ENCODE peak calls at places on chromosomes 6 and 20, in four cellular contexts. X is HepG2, A is GM12878, U is K562. R is an unnamed sample.

GRCh38 chr6:151675746-151676459 is 131.6 kb upstream of the ESR1 start:
- DNase-seq in X (peak), A (peak), U (peak), R (peak)

GRCh38 chr6:107786709-107787588 is 37.2 kb downstream of the SCML4 start:
- DNase-seq in X (no peak), A (peak), U (no peak), R (no peak)

GRCh38 chr6:45743028-45743615 is 272.5 kb downstream of the CLIC5 start:
- DNase-seq in X (peak), A (no peak), U (no peak), R (no peak)

GRCh38 chr20:39623584-39624234 is 661.6 kb downstream of the DHX35 start:
- DNase-seq in X (no peak), A (no peak), U (no peak), R (no peak)

GRCh38 chr6:21325201-21325856 is 268.2 kb upstream of the SOX4 start:
- DNase-seq in X (no peak), A (no peak), U (no peak), R (no peak)

GRCh38 chr20:56590888-56591287 is 38.2 kb upstream of the TFAP2C start:
- DNase-seq in X (no peak), A (no peak), U (no peak), R (no peak)

GRCh38 chr6:136846046-136846445 is 23.7 kb downstream of the PEX7 start:
- DNase-seq in X (peak), A (no peak), U (peak), R (peak)

GRCh38 chr6:4381379-4381778 is 246.0 kb upstream of the ECI2 start:
- DNase-seq in X (no peak), A (no peak), U (no peak), R (no peak)

GRCh38 chr6:119865466-119866350 is 516.1 kb upstream of the MAN1A1 start:
- DNase-seq in X (no peak), A (no peak), U (no peak), R (no peak)

GRCh38 chr20:50188879-50189680 is 1.6 kb upstream of the CEBPB start:
- DNase-seq in X (peak), A (no peak), U (no peak), R (no peak)

GRCh38 chr6:136607204-136607931 is 57.1 kb upstream of the MAP7 start:
- DNase-seq in X (peak), A (no peak), U (no peak), R (no peak)

GRCh38 chr6:118893095-118893881 is 664 bp upstream of the ASF1A start:
- DNase-seq in X (peak), A (no peak), U (peak), R (peak)

GRCh38 chr6:70739534-70739933 is 71.9 kb downstream of the SMAP1 start:
- DNase-seq in X (no peak), A (no peak), U (no peak), R (no peak)

GRCh38 chr6:130029163-130029562 is 10.8 kb downstream of the L3MBTL3 start:
- DNase-seq in X (no peak), A (no peak), U (no peak), R (no peak)

GRCh38 chr20:50913976-50914375 is 17.3 kb downstream of the ADNP start:
- DNase-seq in X (no peak), A (no peak), U (peak), R (no peak)

GRCh38 chr6:165844232-165844631 is 181.2 kb upstream of the PDE10A start:
- DNase-seq in X (no peak), A (no peak), U (no peak), R (no peak)

GRCh38 chr6:132712366-132712765 is 1.5 kb downstream of the VNN1 start:
- DNase-seq in X (no peak), A (no peak), U (no peak), R (no peak)

GRCh38 chr6:115729036-115729435 is 331.7 kb downstream of the FRK start:
- DNase-seq in X (no peak), A (no peak), U (no peak), R (no peak)

DNA sequence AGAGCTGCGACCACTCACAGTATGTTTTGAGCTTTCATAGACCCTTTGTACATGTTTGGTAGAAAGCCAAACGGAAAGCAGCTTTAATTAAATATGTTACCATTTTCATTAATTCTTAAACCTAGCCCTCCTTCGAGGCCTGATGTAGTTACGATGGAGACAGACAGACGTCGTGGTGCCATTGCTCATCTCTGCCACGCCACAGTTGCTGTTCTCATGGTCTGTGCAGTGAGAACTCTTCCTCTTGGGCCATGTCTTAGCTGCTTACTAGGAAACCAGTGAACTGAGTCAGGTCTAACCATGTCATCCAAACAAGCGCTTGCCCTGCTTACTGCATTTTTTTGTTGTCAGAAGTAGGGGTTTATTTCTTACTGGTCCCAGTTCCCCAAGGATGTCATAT is 62.8 kb downstream of the SNX9 start:
- DNase-seq in X (no peak), A (no peak), U (no peak), R (no peak)
- TF ChIP-seq FOXK2 in X (no peak), A (no peak), U (no peak), R (no peak)

GRCh38 chr6:170368544-170368943 is 62.0 kb downstream of the FAM120B start:
- DNase-seq in X (no peak), A (no peak), U (no peak), R (no peak)

GRCh38 chr6:170371588-170371987 is 65.0 kb downstream of the FAM120B start:
- DNase-seq in X (no peak), A (no peak), U (no peak), R (no peak)

GRCh38 chr6:170371091-170371490 is 64.5 kb downstream of the FAM120B start:
- DNase-seq in X (no peak), A (no peak), U (no peak), R (no peak)

GRCh38 chr6:170369439-170369838 is 62.9 kb downstream of the FAM120B start:
- DNase-seq in X (peak), A (no peak), U (no peak), R (no peak)

DNA sequence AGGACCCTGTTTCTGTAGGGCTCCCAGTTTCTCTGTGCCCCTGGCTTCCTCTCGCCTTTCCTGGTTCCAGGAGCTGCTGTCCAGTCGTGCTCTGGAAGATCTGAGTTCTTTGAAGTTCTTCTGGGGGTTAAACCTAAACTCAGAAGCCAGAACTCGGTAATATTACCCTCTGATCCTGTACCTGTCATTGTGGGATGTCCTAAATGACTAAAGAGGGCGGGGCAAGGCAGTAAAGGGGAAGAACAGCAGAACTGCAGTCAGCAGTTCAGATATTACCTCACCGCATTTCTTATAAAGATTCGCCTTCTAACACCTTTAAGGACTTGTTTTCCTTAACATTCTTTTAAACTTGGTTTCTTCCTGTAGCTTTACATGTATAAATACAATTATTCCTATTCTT is 63.9 kb downstream of the FAM120B start:
- DNase-seq in X (no peak), A (no peak), U (no peak), R (no peak)
- TF ChIP-seq FOXK2 in X (no peak), A (no peak), U (no peak), R (no peak)

GRCh38 chr6:39834278-39834677 is 42.1 kb downstream of the DAAM2 start:
- DNase-seq in X (no peak), A (no peak), U (no peak), R (no peak)
- TF ChIP-seq FOXK2 in X (no peak), A (no peak), U (no peak), R (no peak)

GRCh38 chr20:6711950-6712634 is 55.4 kb upstream of the BMP2 start:
- DNase-seq in X (no peak), A (no peak), U (no peak), R (no peak)

GRCh38 chr20:6707231-6707870 is 60.1 kb upstream of the BMP2 start:
- DNase-seq in X (no peak), A (no peak), U (no peak), R (no peak)

GRCh38 chr20:6705920-6706500 is 61.5 kb upstream of the BMP2 start:
- DNase-seq in X (no peak), A (no peak), U (no peak), R (no peak)

GRCh38 chr20:6708010-6708409 is 59.5 kb upstream of the BMP2 start:
- DNase-seq in X (no peak), A (no peak), U (no peak), R (no peak)

GRCh38 chr20:6709865-6710595 is 57.5 kb upstream of the BMP2 start:
- DNase-seq in X (peak), A (no peak), U (no peak), R (no peak)
- TF ChIP-seq FOXK2 in X (no peak), A (no peak), U (no peak), R (no peak)

DNA sequence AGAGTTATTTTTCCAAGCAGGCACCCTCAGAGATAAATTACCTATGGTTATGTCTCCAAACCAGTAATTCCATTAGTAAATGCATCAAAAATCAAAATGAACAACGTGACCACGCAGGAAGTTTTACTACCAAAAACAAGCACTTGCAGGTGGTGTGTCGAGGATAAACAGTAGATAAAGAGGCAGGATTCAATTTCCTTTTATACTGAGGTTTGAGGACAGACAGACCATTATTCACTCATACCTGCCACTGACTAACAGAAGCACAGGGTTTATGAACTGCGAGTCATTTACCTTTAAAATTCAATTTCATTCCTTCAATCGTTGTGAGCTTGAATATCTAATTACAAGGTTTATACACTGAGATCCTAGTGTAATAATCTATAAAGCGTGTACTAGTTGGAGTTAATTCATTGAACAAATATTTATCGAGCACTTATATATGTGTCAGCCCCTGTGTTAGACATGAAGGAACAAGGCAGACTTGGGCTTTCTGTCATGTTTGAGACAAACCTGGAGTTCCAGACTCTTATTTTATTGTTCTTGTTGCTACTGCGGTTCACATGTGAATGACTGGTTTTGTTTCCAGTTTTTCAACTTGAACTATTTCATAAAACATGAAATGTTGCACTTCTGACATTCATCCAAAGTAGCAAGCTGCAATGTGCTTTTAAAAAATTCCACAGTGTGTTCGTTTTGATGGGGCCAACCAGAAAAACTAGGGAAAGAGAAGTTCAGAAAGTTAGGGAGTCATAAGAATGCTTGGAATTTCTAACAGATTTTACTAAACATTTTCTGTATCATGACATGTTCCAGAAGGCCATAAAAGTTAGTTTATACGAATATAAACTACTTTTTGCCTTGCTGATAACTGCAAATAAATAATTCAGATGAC is 205.6 kb downstream of the UST start:
- DNase-seq in X (no peak), A (no peak), U (no peak), R (no peak)
- TF ChIP-seq FOXK2 in X (no peak), A (no peak), U (no peak), R (no peak)

GRCh38 chr6:66896415-66896814 is 1189.4 kb upstream of the EYS start:
- DNase-seq in X (peak), A (no peak), U (no peak), R (no peak)

GRCh38 chr6:66900081-66900770 is 1193.2 kb upstream of the EYS start:
- DNase-seq in X (no peak), A (no peak), U (no peak), R (no peak)

GRCh38 chr6:66902457-66902856 is 1195.4 kb upstream of the EYS start:
- DNase-seq in X (no peak), A (no peak), U (no peak), R (no peak)

DNA sequence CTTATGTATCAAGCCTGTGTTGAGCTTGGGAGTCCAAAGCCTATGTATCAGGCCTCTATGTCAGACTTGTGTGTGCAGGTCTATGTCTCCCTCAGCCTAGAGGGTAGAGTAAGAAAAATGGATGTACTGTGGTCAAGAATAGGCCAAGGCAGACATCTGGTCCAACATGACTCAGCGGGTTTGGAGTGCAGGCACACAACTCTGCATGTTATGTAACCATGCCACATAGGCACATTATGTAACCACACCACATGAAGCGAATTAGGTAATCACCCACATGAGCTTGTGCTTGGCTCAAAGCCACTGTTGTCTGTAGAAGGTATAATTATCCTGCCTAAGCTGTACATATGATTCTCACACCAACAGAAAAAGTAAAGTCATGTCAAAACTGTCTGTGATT is 1190.5 kb upstream of the EYS start:
- DNase-seq in X (peak), A (no peak), U (no peak), R (no peak)
- TF ChIP-seq FOXK2 in X (no peak), A (no peak), U (no peak), R (no peak)

R was measured in HEK293T.